ENCODE peak calls at places on chromosome 6, in nine cellular contexts. One of them, this sample, is unnamed.

GRCh38 chr6:170404697-170405096 is 98.1 kb downstream of the FAM120B start:
- DNase-seq in stomach: no peak
- DNase-seq in breast epithelium: no peak
- DNase-seq in HCT116: no peak
- DNase-seq in endothelial cell of umbilical vein: no peak
- DNase-seq in K562: no peak
- DNase-seq in sigmoid colon: no peak
- DNase-seq in GM12878: no peak
- DNase-seq in H1: no peak
- DNase-seq in this sample: no peak

GRCh38 chr6:3037578-3038365 is 30.5 kb upstream of the RIPK1 start:
- DNase-seq in stomach: no peak
- DNase-seq in breast epithelium: no peak
- DNase-seq in HCT116: no peak
- DNase-seq in endothelial cell of umbilical vein: peak
- DNase-seq in K562: no peak
- DNase-seq in sigmoid colon: no peak
- DNase-seq in GM12878: no peak
- DNase-seq in H1: no peak
- DNase-seq in this sample: no peak

GRCh38 chr6:136070815-136071214 is 179.3 kb downstream of the MTFR2 start:
- DNase-seq in stomach: no peak
- DNase-seq in breast epithelium: no peak
- DNase-seq in HCT116: no peak
- DNase-seq in endothelial cell of umbilical vein: no peak
- DNase-seq in K562: no peak
- DNase-seq in sigmoid colon: no peak
- DNase-seq in GM12878: no peak
- DNase-seq in H1: no peak
- DNase-seq in this sample: no peak

GRCh38 chr6:143732539-143732938 is 54.8 kb downstream of the PHACTR2 start:
- DNase-seq in stomach: no peak
- DNase-seq in breast epithelium: no peak
- DNase-seq in HCT116: no peak
- DNase-seq in endothelial cell of umbilical vein: no peak
- DNase-seq in K562: no peak
- DNase-seq in sigmoid colon: no peak
- DNase-seq in GM12878: no peak
- DNase-seq in H1: no peak
- DNase-seq in this sample: no peak

GRCh38 chr6:157649311-157650260 is 173.5 kb upstream of the SNX9 start:
- DNase-seq in stomach: no peak
- DNase-seq in breast epithelium: no peak
- DNase-seq in HCT116: no peak
- DNase-seq in endothelial cell of umbilical vein: no peak
- DNase-seq in K562: no peak
- DNase-seq in sigmoid colon: peak
- DNase-seq in GM12878: no peak
- DNase-seq in H1: no peak
- DNase-seq in this sample: no peak

GRCh38 chr6:143200035-143200770 is 139.5 kb downstream of the AIG1 start:
- DNase-seq in stomach: no peak
- DNase-seq in breast epithelium: no peak
- DNase-seq in HCT116: no peak
- DNase-seq in endothelial cell of umbilical vein: no peak
- DNase-seq in K562: peak
- DNase-seq in sigmoid colon: no peak
- DNase-seq in GM12878: no peak
- DNase-seq in H1: no peak
- DNase-seq in this sample: no peak

GRCh38 chr6:43122146-43122545 is 46.0 kb downstream of the PTK7 start:
- DNase-seq in stomach: no peak
- DNase-seq in breast epithelium: no peak
- DNase-seq in HCT116: no peak
- DNase-seq in endothelial cell of umbilical vein: no peak
- DNase-seq in K562: no peak
- DNase-seq in sigmoid colon: no peak
- DNase-seq in GM12878: no peak
- DNase-seq in H1: no peak
- DNase-seq in this sample: no peak

GRCh38 chr6:79737172-79737571 is 106.0 kb downstream of the SH3BGRL2 start:
- DNase-seq in stomach: no peak
- DNase-seq in breast epithelium: no peak
- DNase-seq in HCT116: no peak
- DNase-seq in endothelial cell of umbilical vein: peak
- DNase-seq in K562: no peak
- DNase-seq in sigmoid colon: no peak
- DNase-seq in GM12878: no peak
- DNase-seq in H1: no peak
- DNase-seq in this sample: peak

GRCh38 chr6:10259676-10260075 is 155.2 kb downstream of the TFAP2A start:
- DNase-seq in stomach: no peak
- DNase-seq in breast epithelium: no peak
- DNase-seq in HCT116: no peak
- DNase-seq in endothelial cell of umbilical vein: no peak
- DNase-seq in K562: no peak
- DNase-seq in sigmoid colon: no peak
- DNase-seq in GM12878: no peak
- DNase-seq in H1: no peak
- DNase-seq in this sample: no peak

GRCh38 chr6:10250655-10251220 is 164.1 kb downstream of the TFAP2A start:
- DNase-seq in stomach: no peak
- DNase-seq in breast epithelium: no peak
- DNase-seq in HCT116: no peak
- DNase-seq in endothelial cell of umbilical vein: no peak
- DNase-seq in K562: no peak
- DNase-seq in sigmoid colon: no peak
- DNase-seq in GM12878: no peak
- DNase-seq in H1: no peak
- DNase-seq in this sample: no peak

GRCh38 chr6:10258341-10258740 is 156.5 kb downstream of the TFAP2A start:
- DNase-seq in stomach: no peak
- DNase-seq in breast epithelium: no peak
- DNase-seq in HCT116: no peak
- DNase-seq in endothelial cell of umbilical vein: no peak
- DNase-seq in K562: no peak
- DNase-seq in sigmoid colon: no peak
- DNase-seq in GM12878: no peak
- DNase-seq in H1: no peak
- DNase-seq in this sample: no peak

GRCh38 chr6:10256113-10256690 is 158.7 kb downstream of the TFAP2A start:
- DNase-seq in stomach: no peak
- DNase-seq in breast epithelium: no peak
- DNase-seq in HCT116: peak
- DNase-seq in endothelial cell of umbilical vein: no peak
- DNase-seq in K562: peak
- DNase-seq in sigmoid colon: no peak
- DNase-seq in GM12878: no peak
- DNase-seq in H1: no peak
- DNase-seq in this sample: no peak
- TF ChIP-seq CTCF in stomach: peak
- TF ChIP-seq CTCF in breast epithelium: peak
- TF ChIP-seq CTCF in HCT116: peak
- TF ChIP-seq CTCF in endothelial cell of umbilical vein: peak
- TF ChIP-seq CTCF in K562: peak
- TF ChIP-seq CTCF in sigmoid colon: no peak
- TF ChIP-seq CTCF in GM12878: peak
- TF ChIP-seq CTCF in H1: peak
- TF ChIP-seq CTCF in this sample: peak

GRCh38 chr6:24960991-24961475 is 25.3 kb upstream of the RIPOR2 start:
- DNase-seq in stomach: peak
- DNase-seq in breast epithelium: no peak
- DNase-seq in HCT116: no peak
- DNase-seq in endothelial cell of umbilical vein: peak
- DNase-seq in K562: no peak
- DNase-seq in sigmoid colon: no peak
- DNase-seq in GM12878: no peak
- DNase-seq in H1: no peak
- DNase-seq in this sample: peak
- TF ChIP-seq POLR2AphosphoS5 in stomach: no peak
- TF ChIP-seq POLR2AphosphoS5 in breast epithelium: no peak
- TF ChIP-seq POLR2AphosphoS5 in HCT116: no peak
- TF ChIP-seq POLR2AphosphoS5 in endothelial cell of umbilical vein: no peak
- TF ChIP-seq POLR2AphosphoS5 in K562: no peak
- TF ChIP-seq POLR2AphosphoS5 in sigmoid colon: peak
- TF ChIP-seq POLR2AphosphoS5 in GM12878: no peak
- TF ChIP-seq POLR2AphosphoS5 in H1: no peak
- TF ChIP-seq POLR2AphosphoS5 in this sample: no peak

DNA sequence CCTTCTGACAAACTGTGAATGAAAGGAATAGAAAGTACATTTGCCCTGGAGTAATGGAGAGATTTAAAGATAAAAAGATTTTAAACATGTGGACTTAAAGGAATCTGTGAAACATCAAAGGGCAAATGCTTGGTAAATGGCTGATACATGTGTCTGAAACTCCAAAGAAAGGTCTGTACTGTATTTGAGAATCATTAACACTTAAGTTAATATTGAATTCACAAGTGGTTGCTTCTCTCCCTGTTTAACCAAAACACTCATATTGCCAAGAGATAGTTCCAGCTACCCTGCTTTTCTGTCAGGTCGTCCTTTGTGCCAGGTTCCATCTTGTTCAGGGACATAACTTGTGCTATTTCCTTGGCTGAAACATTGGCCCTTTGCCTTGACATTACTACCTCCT is 171.3 kb upstream of the HS3ST5 start:
- DNase-seq in stomach: no peak
- DNase-seq in breast epithelium: no peak
- DNase-seq in HCT116: no peak
- DNase-seq in endothelial cell of umbilical vein: no peak
- DNase-seq in K562: no peak
- DNase-seq in sigmoid colon: no peak
- DNase-seq in GM12878: no peak
- DNase-seq in H1: no peak
- DNase-seq in this sample: no peak
- TF ChIP-seq POLR2A in stomach: no peak
- TF ChIP-seq POLR2A in breast epithelium: no peak
- TF ChIP-seq POLR2A in HCT116: no peak
- TF ChIP-seq POLR2A in endothelial cell of umbilical vein: no peak
- TF ChIP-seq POLR2A in K562: no peak
- TF ChIP-seq POLR2A in sigmoid colon: no peak
- TF ChIP-seq POLR2A in GM12878: no peak
- TF ChIP-seq POLR2A in H1: no peak
- TF ChIP-seq POLR2A in this sample: no peak

GRCh38 chr6:139776051-139776450 is 401.6 kb upstream of the CITED2 start:
- DNase-seq in stomach: no peak
- DNase-seq in breast epithelium: no peak
- DNase-seq in HCT116: no peak
- DNase-seq in endothelial cell of umbilical vein: peak
- DNase-seq in K562: no peak
- DNase-seq in sigmoid colon: no peak
- DNase-seq in GM12878: no peak
- DNase-seq in H1: no peak
- DNase-seq in this sample: no peak
- TF ChIP-seq CTCF in stomach: no peak
- TF ChIP-seq CTCF in breast epithelium: no peak
- TF ChIP-seq CTCF in HCT116: no peak
- TF ChIP-seq CTCF in endothelial cell of umbilical vein: no peak
- TF ChIP-seq CTCF in K562: no peak
- TF ChIP-seq CTCF in sigmoid colon: no peak
- TF ChIP-seq CTCF in GM12878: no peak
- TF ChIP-seq CTCF in H1: no peak
- TF ChIP-seq CTCF in this sample: no peak

GRCh38 chr6:34560366-34561226 is 4.5 kb upstream of the SPDEF start:
- DNase-seq in stomach: peak
- DNase-seq in breast epithelium: no peak
- DNase-seq in HCT116: no peak
- DNase-seq in endothelial cell of umbilical vein: peak
- DNase-seq in K562: peak
- DNase-seq in sigmoid colon: no peak
- DNase-seq in GM12878: no peak
- DNase-seq in H1: no peak
- DNase-seq in this sample: no peak
- TF ChIP-seq POLR2AphosphoS5 in stomach: peak
- TF ChIP-seq POLR2AphosphoS5 in breast epithelium: no peak
- TF ChIP-seq POLR2AphosphoS5 in HCT116: no peak
- TF ChIP-seq POLR2AphosphoS5 in endothelial cell of umbilical vein: no peak
- TF ChIP-seq POLR2AphosphoS5 in K562: peak
- TF ChIP-seq POLR2AphosphoS5 in sigmoid colon: no peak
- TF ChIP-seq POLR2AphosphoS5 in GM12878: no peak
- TF ChIP-seq POLR2AphosphoS5 in H1: no peak
- TF ChIP-seq POLR2AphosphoS5 in this sample: no peak

GRCh38 chr6:24720131-24720603 is 1.2 kb upstream of the C6orf62 start:
- DNase-seq in stomach: peak
- DNase-seq in breast epithelium: peak
- DNase-seq in HCT116: no peak
- DNase-seq in endothelial cell of umbilical vein: peak
- DNase-seq in K562: peak
- DNase-seq in sigmoid colon: peak
- DNase-seq in GM12878: no peak
- DNase-seq in H1: no peak
- DNase-seq in this sample: peak

GRCh38 chr6:24719125-24719931 is at the start of gene C6orf62:
- DNase-seq in stomach: peak
- DNase-seq in breast epithelium: no peak
- DNase-seq in HCT116: no peak
- DNase-seq in endothelial cell of umbilical vein: peak
- DNase-seq in K562: peak
- DNase-seq in sigmoid colon: no peak
- DNase-seq in GM12878: peak
- DNase-seq in H1: no peak
- DNase-seq in this sample: peak

GRCh38 chr6:24723270-24723669 is 4.3 kb upstream of the C6orf62 start:
- DNase-seq in stomach: no peak
- DNase-seq in breast epithelium: no peak
- DNase-seq in HCT116: no peak
- DNase-seq in endothelial cell of umbilical vein: no peak
- DNase-seq in K562: no peak
- DNase-seq in sigmoid colon: no peak
- DNase-seq in GM12878: no peak
- DNase-seq in H1: no peak
- DNase-seq in this sample: no peak

GRCh38 chr6:24720604-24721460 is 1.9 kb upstream of the C6orf62 start:
- DNase-seq in stomach: peak
- DNase-seq in breast epithelium: peak
- DNase-seq in HCT116: peak
- DNase-seq in endothelial cell of umbilical vein: peak
- DNase-seq in K562: peak
- DNase-seq in sigmoid colon: peak
- DNase-seq in GM12878: peak
- DNase-seq in H1: peak
- DNase-seq in this sample: peak

DNA sequence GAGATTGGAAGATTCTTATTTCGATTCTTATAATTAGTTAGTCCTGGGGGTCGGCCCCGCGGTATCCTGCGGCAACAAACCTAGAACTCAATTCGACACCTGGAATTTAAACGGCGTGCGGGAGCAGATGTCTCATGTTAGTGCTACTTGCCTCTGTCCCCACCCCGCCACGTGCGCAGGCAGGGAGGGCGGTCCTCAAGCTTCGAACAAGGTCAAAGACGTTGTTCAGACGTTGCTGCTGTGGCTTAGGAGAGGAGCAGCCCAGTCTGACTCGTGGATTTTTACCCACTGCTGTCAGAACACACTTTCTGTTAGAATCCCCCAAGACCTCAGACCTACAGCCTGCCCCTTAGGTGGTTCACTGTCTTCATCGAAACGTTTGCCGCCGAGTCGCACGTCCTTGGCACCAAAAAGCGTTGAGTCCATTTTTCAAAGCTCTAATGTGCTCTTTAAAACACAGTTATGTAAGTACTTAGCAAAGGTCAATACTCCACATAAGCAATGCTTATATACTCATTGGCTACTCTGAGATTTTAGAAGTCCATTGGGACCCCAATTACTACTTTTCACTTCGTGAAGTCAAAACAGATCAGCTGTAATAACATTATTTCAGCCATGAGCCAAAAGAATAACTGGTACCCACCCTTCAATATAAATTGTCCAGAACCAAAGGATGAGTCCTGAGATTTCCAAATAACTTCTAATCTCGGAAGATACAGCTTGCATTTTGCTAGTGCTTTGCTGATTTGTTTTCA is 2.7 kb upstream of the C6orf62 start:
- DNase-seq in stomach: peak
- DNase-seq in breast epithelium: no peak
- DNase-seq in HCT116: no peak
- DNase-seq in endothelial cell of umbilical vein: no peak
- DNase-seq in K562: peak
- DNase-seq in sigmoid colon: no peak
- DNase-seq in GM12878: no peak
- DNase-seq in H1: no peak
- DNase-seq in this sample: peak
- TF ChIP-seq POLR2A in stomach: peak
- TF ChIP-seq POLR2A in breast epithelium: peak
- TF ChIP-seq POLR2A in HCT116: no peak
- TF ChIP-seq POLR2A in endothelial cell of umbilical vein: peak
- TF ChIP-seq POLR2A in K562: peak
- TF ChIP-seq POLR2A in sigmoid colon: peak
- TF ChIP-seq POLR2A in GM12878: peak
- TF ChIP-seq POLR2A in H1: peak
- TF ChIP-seq POLR2A in this sample: peak

This sample was measured in transverse colon.